ENCODE peak calls at places on chromosomes 3 and 15, in four cellular contexts. One of them, this sample, is unnamed.

GRCh38 chr3:122458992-122459391 is 43.1 kb upstream of the WDR5B start:
- DNase-seq in fibroblast of lung: peak; percentile 48
- DNase-seq in HepG2: no peak
- DNase-seq in GM23338: peak; percentile 71
- DNase-seq in this sample: no peak

GRCh38 chr3:69032137-69032536 is 18.7 kb upstream of the EOGT start:
- DNase-seq in fibroblast of lung: peak; percentile 55
- DNase-seq in HepG2: no peak
- DNase-seq in GM23338: no peak
- DNase-seq in this sample: no peak

GRCh38 chr15:76753131-76753530 is 152.0 kb downstream of the SCAPER start:
- DNase-seq in fibroblast of lung: no peak
- DNase-seq in HepG2: peak; percentile 19
- DNase-seq in GM23338: no peak
- DNase-seq in this sample: no peak

GRCh38 chr3:127546970-127547733 is 43.4 kb downstream of the TPRA1 start:
- DNase-seq in fibroblast of lung: no peak
- DNase-seq in HepG2: no peak
- DNase-seq in GM23338: peak; percentile 20
- DNase-seq in this sample: no peak

GRCh38 chr15:69232144-69232543 is 66.6 kb upstream of the PAQR5 start:
- DNase-seq in fibroblast of lung: peak; percentile 8
- DNase-seq in HepG2: no peak
- DNase-seq in GM23338: no peak
- DNase-seq in this sample: no peak

GRCh38 chr15:84915011-84915958 is 30.8 kb downstream of the SLC28A1 start:
- DNase-seq in fibroblast of lung: peak; percentile 97
- DNase-seq in HepG2: peak; percentile 84
- DNase-seq in GM23338: peak; percentile 16
- DNase-seq in this sample: peak; percentile 90

GRCh38 chr3:175695251-175695650 is 836.1 kb downstream of the NAALADL2 start:
- DNase-seq in fibroblast of lung: peak; percentile 15
- DNase-seq in HepG2: no peak
- DNase-seq in GM23338: no peak
- DNase-seq in this sample: no peak

GRCh38 chr3:42117175-42118008 is 26.2 kb downstream of the TRAK1 start:
- DNase-seq in fibroblast of lung: peak; percentile 84
- DNase-seq in HepG2: no peak
- DNase-seq in GM23338: peak; percentile 79
- DNase-seq in this sample: no peak

GRCh38 chr15:88334436-88334835 is 77.9 kb upstream of the NTRK3 start:
- DNase-seq in fibroblast of lung: peak; percentile 86
- DNase-seq in HepG2: no peak
- DNase-seq in GM23338: no peak
- DNase-seq in this sample: no peak

GRCh38 chr15:77889009-77889806 is 188.3 kb downstream of the TBC1D2B start:
- DNase-seq in fibroblast of lung: peak; percentile 5
- DNase-seq in HepG2: no peak
- DNase-seq in GM23338: no peak
- DNase-seq in this sample: no peak

GRCh38 chr3:126124148-126124868 is 40.4 kb upstream of the SLC41A3 start:
- DNase-seq in fibroblast of lung: no peak
- DNase-seq in HepG2: no peak
- DNase-seq in GM23338: peak; percentile 69
- DNase-seq in this sample: peak; percentile 60

GRCh38 chr3:151426337-151426648 is 34.6 kb downstream of the IGSF10 start:
- DNase-seq in fibroblast of lung: no peak
- DNase-seq in HepG2: no peak
- DNase-seq in GM23338: no peak
- DNase-seq in this sample: no peak

GRCh38 chr15:68303560-68304436 is 26.3 kb downstream of the FEM1B start:
- DNase-seq in fibroblast of lung: no peak
- DNase-seq in HepG2: no peak
- DNase-seq in GM23338: no peak
- DNase-seq in this sample: peak; percentile 71

GRCh38 chr3:126114406-126115386 is 30.8 kb upstream of the SLC41A3 start:
- DNase-seq in fibroblast of lung: no peak
- DNase-seq in HepG2: no peak
- DNase-seq in GM23338: no peak
- DNase-seq in this sample: no peak

GRCh38 chr3:167913218-167913902 is 177.8 kb downstream of the SERPINI1 start:
- DNase-seq in fibroblast of lung: peak; percentile 43
- DNase-seq in HepG2: no peak
- DNase-seq in GM23338: peak; percentile 77
- DNase-seq in this sample: no peak

DNA sequence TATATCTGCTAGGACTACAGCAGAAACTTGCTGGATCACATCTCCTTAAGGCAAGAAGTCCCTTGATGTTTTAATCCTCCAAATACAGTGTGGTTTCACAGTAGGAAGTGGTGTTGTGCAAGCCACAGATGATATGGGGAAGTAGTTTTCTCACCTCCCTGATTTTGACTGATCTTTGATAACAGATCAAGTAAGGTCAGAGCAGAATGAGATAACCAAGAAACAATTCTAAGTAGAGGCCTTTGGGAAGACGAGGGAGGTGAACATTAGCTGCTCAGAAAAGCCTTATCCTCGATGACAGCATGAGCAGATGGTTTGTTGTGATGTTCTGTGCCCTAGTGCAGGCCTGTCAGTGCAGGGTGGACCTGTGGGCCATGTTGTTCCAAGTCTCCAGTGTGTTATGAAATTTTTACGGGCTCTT is 61.3 kb downstream of the RIOX2 start:
- DNase-seq in fibroblast of lung: no peak
- DNase-seq in HepG2: no peak
- DNase-seq in GM23338: no peak
- DNase-seq in this sample: no peak
- H3K4me3 ChIP-seq in fibroblast of lung: no peak overlapping the region
- H3K4me3 ChIP-seq in HepG2: no peak overlapping the region
- H3K4me3 ChIP-seq in GM23338: no peak overlapping the region
- H3K4me3 ChIP-seq in this sample: no peak overlapping the region

DNA sequence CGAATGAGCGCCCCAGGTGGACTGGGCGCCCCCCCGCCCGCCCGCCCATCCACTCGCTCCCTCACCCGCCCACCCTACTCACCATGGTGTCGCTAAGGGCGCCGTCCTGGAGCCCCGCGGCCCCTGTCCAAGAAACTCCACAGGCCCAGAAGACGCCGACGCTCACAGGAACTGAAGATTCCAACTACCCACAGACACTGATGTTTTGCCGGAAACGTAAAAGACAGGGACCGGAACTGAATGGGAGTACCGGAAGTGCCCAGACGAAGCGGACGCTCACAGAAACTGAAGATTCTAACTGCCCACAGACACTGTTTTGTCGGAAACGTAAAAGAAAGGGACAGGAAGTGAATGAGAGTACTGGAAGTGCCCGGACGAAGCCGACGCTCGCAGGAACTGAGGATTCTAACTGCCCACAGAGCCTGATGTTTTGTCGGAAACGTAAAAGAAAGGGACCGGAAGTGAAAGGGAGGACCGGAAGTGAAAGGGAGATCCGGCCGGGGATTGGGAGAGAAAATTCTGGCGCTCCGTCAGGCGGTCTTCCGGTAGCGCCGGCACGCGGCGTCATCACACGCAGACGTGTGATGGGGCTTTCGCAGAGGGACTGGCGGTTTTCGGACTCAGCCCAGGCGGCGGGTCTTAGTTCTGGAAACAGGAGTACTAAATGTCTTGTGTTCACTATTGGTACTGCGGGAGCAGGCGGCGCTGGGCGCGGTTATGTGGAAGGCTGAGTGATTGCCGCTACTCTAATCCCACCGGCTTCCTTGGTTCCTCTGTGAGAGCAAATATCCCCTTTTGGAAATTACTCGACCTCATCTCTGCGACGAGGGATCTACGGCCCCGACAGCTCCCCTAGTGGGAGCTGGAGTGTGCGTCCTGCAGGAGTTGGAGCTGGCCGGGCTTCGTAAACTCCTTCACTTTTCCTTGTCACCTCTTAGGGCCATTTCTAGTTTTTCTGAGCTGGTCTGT is at the start of gene ISY1:
- DNase-seq in fibroblast of lung: peak; percentile 95
- DNase-seq in HepG2: peak; percentile 92
- DNase-seq in GM23338: peak; percentile 98
- DNase-seq in this sample: peak; percentile 92
- TF ChIP-seq CTCF in fibroblast of lung: peak; percentile 73
- TF ChIP-seq CTCF in HepG2: peak; percentile 65
- TF ChIP-seq CTCF in GM23338: peak; percentile 78
- TF ChIP-seq CTCF in this sample: peak; percentile 64

GRCh38 chr3:48662140-48662752 is 440 bp downstream of the CELSR3 start:
- DNase-seq in fibroblast of lung: no peak
- DNase-seq in HepG2: no peak
- DNase-seq in GM23338: peak; percentile 47
- DNase-seq in this sample: no peak

GRCh38 chr3:48664313-48664644 is 1.6 kb upstream of the CELSR3 start:
- DNase-seq in fibroblast of lung: no peak
- DNase-seq in HepG2: no peak
- DNase-seq in GM23338: no peak
- DNase-seq in this sample: no peak

GRCh38 chr3:48661501-48662139 is 1.1 kb downstream of the CELSR3 start:
- DNase-seq in fibroblast of lung: peak; percentile 43
- DNase-seq in HepG2: peak; percentile 52
- DNase-seq in GM23338: peak; percentile 81
- DNase-seq in this sample: no peak

GRCh38 chr3:48663489-48664312 is 1.0 kb upstream of the CELSR3 start:
- DNase-seq in fibroblast of lung: peak; percentile 98
- DNase-seq in HepG2: peak; percentile 96
- DNase-seq in GM23338: peak; percentile 99
- DNase-seq in this sample: peak; percentile 99

GRCh38 chr3:48662753-48663488 is at the start of gene CELSR3:
- DNase-seq in fibroblast of lung: peak; percentile 90
- DNase-seq in HepG2: peak; percentile 69
- DNase-seq in GM23338: peak; percentile 95
- DNase-seq in this sample: peak; percentile 85
- H3K27ac ChIP-seq in fibroblast of lung: peak within 1 kb of the TSS; percentile 91
- H3K27ac ChIP-seq in HepG2: peak within 1 kb of the TSS; percentile 96
- H3K27ac ChIP-seq in GM23338: peak within 1 kb of the TSS; percentile 100
- H3K27ac ChIP-seq in this sample: peak within 1 kb of the TSS; percentile 95

GRCh38 chr3:159858650-159859049 is 130.0 kb upstream of the IL12A start:
- DNase-seq in fibroblast of lung: no peak
- DNase-seq in HepG2: no peak
- DNase-seq in GM23338: no peak
- DNase-seq in this sample: no peak

GRCh38 chr3:159857840-159858239 is 130.8 kb upstream of the IL12A start:
- DNase-seq in fibroblast of lung: no peak
- DNase-seq in HepG2: no peak
- DNase-seq in GM23338: no peak
- DNase-seq in this sample: no peak

GRCh38 chr3:159854500-159855124 is 134.0 kb upstream of the IL12A start:
- DNase-seq in fibroblast of lung: peak; percentile 99
- DNase-seq in HepG2: peak; percentile 3
- DNase-seq in GM23338: no peak
- DNase-seq in this sample: no peak

GRCh38 chr3:159855599-159856495 is 132.8 kb upstream of the IL12A start:
- DNase-seq in fibroblast of lung: peak; percentile 41
- DNase-seq in HepG2: no peak
- DNase-seq in GM23338: no peak
- DNase-seq in this sample: no peak

DNA sequence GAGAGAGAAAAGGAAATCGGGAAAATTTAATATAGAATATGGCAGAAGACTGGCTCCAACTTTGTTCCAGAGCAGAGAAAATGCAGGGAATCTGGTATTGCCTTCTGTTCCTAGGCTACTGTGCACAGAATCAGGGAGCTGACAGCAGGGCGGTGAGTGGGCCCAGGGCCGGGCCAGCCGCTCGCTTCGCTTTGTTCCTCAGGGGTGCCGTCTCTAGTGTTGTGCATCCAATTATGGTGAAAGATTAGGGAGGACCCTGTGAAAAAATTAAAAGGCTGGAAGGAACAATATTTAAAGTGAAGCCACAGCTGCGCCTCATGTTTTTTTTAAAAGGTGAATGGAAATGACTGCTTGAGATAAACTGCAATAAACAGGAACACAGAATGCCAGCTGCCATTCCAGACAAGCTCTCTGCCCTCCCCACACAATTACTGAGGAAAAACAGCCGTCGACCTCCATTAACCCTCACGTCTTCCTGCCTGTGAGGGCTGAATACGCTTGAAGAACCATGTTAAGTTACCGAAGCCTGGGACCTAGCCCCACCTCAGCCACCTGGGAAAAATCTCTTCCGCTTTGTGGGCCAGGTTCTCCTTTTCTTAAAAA is 132.0 kb upstream of the IL12A start:
- DNase-seq in fibroblast of lung: no peak
- DNase-seq in HepG2: no peak
- DNase-seq in GM23338: no peak
- DNase-seq in this sample: no peak
- H3K4me3 ChIP-seq in fibroblast of lung: no peak overlapping the region
- H3K4me3 ChIP-seq in HepG2: no peak overlapping the region
- H3K4me3 ChIP-seq in GM23338: no peak overlapping the region
- H3K4me3 ChIP-seq in this sample: no peak overlapping the region

GRCh38 chr3:133965906-133966305 is 63.8 kb downstream of the SLCO2A1 start:
- DNase-seq in fibroblast of lung: no peak
- DNase-seq in HepG2: no peak
- DNase-seq in GM23338: no peak
- DNase-seq in this sample: no peak

GRCh38 chr3:133963657-133964396 is 65.9 kb downstream of the SLCO2A1 start:
- DNase-seq in fibroblast of lung: no peak
- DNase-seq in HepG2: no peak
- DNase-seq in GM23338: no peak
- DNase-seq in this sample: no peak

GRCh38 chr3:133965033-133965570 is 64.6 kb downstream of the SLCO2A1 start:
- DNase-seq in fibroblast of lung: peak; percentile 47
- DNase-seq in HepG2: no peak
- DNase-seq in GM23338: no peak
- DNase-seq in this sample: no peak

GRCh38 chr3:133962879-133963278 is 66.8 kb downstream of the SLCO2A1 start:
- DNase-seq in fibroblast of lung: peak; percentile 60
- DNase-seq in HepG2: no peak
- DNase-seq in GM23338: no peak
- DNase-seq in this sample: no peak

GRCh38 chr3:133964547-133964946 is 65.2 kb downstream of the SLCO2A1 start:
- DNase-seq in fibroblast of lung: no peak
- DNase-seq in HepG2: peak; percentile 4
- DNase-seq in GM23338: peak; percentile 44
- DNase-seq in this sample: no peak
- TF ChIP-seq CTCF in fibroblast of lung: no peak
- TF ChIP-seq CTCF in HepG2: peak; percentile 29
- TF ChIP-seq CTCF in GM23338: peak; percentile 48
- TF ChIP-seq CTCF in this sample: no peak

GRCh38 chr15:56208641-56209155 is 35.0 kb downstream of the RFX7 start:
- DNase-seq in fibroblast of lung: peak; percentile 57
- DNase-seq in HepG2: no peak
- DNase-seq in GM23338: no peak
- DNase-seq in this sample: no peak
- H3K27ac ChIP-seq in fibroblast of lung: no peak overlapping the region
- H3K27ac ChIP-seq in HepG2: no peak overlapping the region
- H3K27ac ChIP-seq in GM23338: no peak overlapping the region
- H3K27ac ChIP-seq in this sample: no peak overlapping the region

This sample was measured in coronary artery.